ENCODE peak calls at places on chromosome 10, in eight cellular contexts. V, S, L, P, T, W, R and M are unnamed samples.
A peak's percentile ranks its signal among the peaks of the same experiment; 100 is the strongest.

GRCh38 chr10:93991596-93992284 is 2.0 kb upstream of the PLCE1 start:
- DNase-seq in V (peak; percentile 15), S (peak; percentile 78), L (peak; percentile 61), P (peak; percentile 36), T (peak; percentile 54), W (peak; percentile 61), R (peak; percentile 51), M (no peak)

GRCh38 chr10:78728176-78728575 is 340.6 kb upstream of the ZMIZ1 start:
- DNase-seq in V (no peak), S (no peak), L (no peak), P (no peak), T (no peak), W (no peak), R (no peak), M (no peak)

GRCh38 chr10:38605153-38605661 is 511.1 kb downstream of the ZNF37A start:
- DNase-seq in V (no peak), S (no peak), L (no peak), P (no peak), T (no peak), W (no peak), R (no peak), M (no peak)

GRCh38 chr10:47456096-47456485 is 27.8 kb downstream of the ANXA8 start:
- DNase-seq in V (no peak), S (no peak), L (no peak), P (no peak), T (no peak), W (no peak), R (no peak), M (no peak)

GRCh38 chr10:17923728-17924127 is 28.0 kb upstream of the SLC39A12 start:
- DNase-seq in V (no peak), S (peak; percentile 89), L (no peak), P (no peak), T (peak; percentile 71), W (peak; percentile 41), R (no peak), M (peak; percentile 67)

GRCh38 chr10:114271014-114271778 is 32.1 kb downstream of the VWA2 start:
- DNase-seq in V (no peak), S (no peak), L (no peak), P (no peak), T (no peak), W (no peak), R (no peak), M (no peak)

GRCh38 chr10:105188737-105189463 is 547.8 kb downstream of the SORCS3 start:
- DNase-seq in V (no peak), S (no peak), L (no peak), P (peak; percentile 4), T (no peak), W (no peak), R (no peak), M (no peak)

GRCh38 chr10:97882142-97883091 is 32.8 kb downstream of the GOLGA7B start:
- DNase-seq in V (no peak), S (peak; percentile 65), L (no peak), P (no peak), T (peak; percentile 60), W (no peak), R (no peak), M (peak; percentile 4)

GRCh38 chr10:119737827-119738226 is 12.0 kb downstream of the INPP5F start:
- DNase-seq in V (no peak), S (peak; percentile 87), L (no peak), P (no peak), T (peak; percentile 64), W (peak; percentile 31), R (peak; percentile 20), M (peak; percentile 23)

GRCh38 chr10:93742633-93743349 is 14.9 kb upstream of the LGI1 start:
- DNase-seq in V (no peak), S (peak; percentile 2), L (no peak), P (no peak), T (no peak), W (no peak), R (no peak), M (no peak)

GRCh38 chr10:4068255-4069028 is 283.4 kb upstream of the KLF6 start:
- DNase-seq in V (no peak), S (no peak), L (no peak), P (no peak), T (no peak), W (no peak), R (no peak), M (no peak)